ENCODE peak calls at places on chromosomes 7 and 10, in six cellular contexts. I is GM12878, L is A549, O is K562, Q is HepG2, K is endothelial cell of umbilical vein. X is an unnamed sample.

GRCh38 chr10:72321248-72322029 is 33.3 kb downstream of the DNAJB12 start:
- DNase-seq in I (no peak), L (no peak), O (no peak), Q (no peak), K (no peak), X (no peak)

GRCh38 chr7:83452256-83452655 is 196.7 kb downstream of the SEMA3E start:
- DNase-seq in I (no peak), L (no peak), O (no peak), Q (no peak), K (no peak), X (no peak)

GRCh38 chr10:17004801-17005380 is 124.7 kb downstream of the CUBN start:
- DNase-seq in I (no peak), L (no peak), O (no peak), Q (no peak), K (peak), X (no peak)

GRCh38 chr10:125661942-125662515 is 20.9 kb downstream of the TEX36 start:
- DNase-seq in I (no peak), L (no peak), O (peak), Q (no peak), K (no peak), X (no peak)

GRCh38 chr7:111232249-111233084 is 141.5 kb downstream of the LRRN3 start:
- DNase-seq in I (no peak), L (no peak), O (no peak), Q (peak), K (peak), X (peak)

GRCh38 chr7:90412458-90413184 is 9.4 kb downstream of the CLDN12 start:
- DNase-seq in I (no peak), L (no peak), O (peak), Q (peak), K (no peak), X (peak)

GRCh38 chr10:17637869-17638268 is 6.1 kb upstream of the STAM start:
- DNase-seq in I (no peak), L (no peak), O (no peak), Q (no peak), K (no peak), X (no peak)

GRCh38 chr7:159125104-159125943 is 19.3 kb downstream of the VIPR2 start:
- DNase-seq in I (no peak), L (no peak), O (no peak), Q (no peak), K (no peak), X (no peak)

GRCh38 chr7:28723336-28723735 is 234.8 kb downstream of the TRIL start:
- DNase-seq in I (no peak), L (no peak), O (no peak), Q (no peak), K (no peak), X (no peak)

GRCh38 chr7:6652446-6653011 is 15.4 kb downstream of the ZNF316 start:
- DNase-seq in I (no peak), L (no peak), O (peak), Q (no peak), K (no peak), X (no peak)

GRCh38 chr7:158727690-158728089 is 23.1 kb upstream of the NCAPG2 start:
- DNase-seq in I (no peak), L (no peak), O (no peak), Q (no peak), K (no peak), X (no peak)

GRCh38 chr7:94266278-94266677 is 128.4 kb upstream of the COL1A2 start:
- DNase-seq in I (no peak), L (no peak), O (no peak), Q (no peak), K (no peak), X (peak)

GRCh38 chr7:157080111-157080730 is 58.5 kb upstream of the UBE3C start:
- DNase-seq in I (no peak), L (no peak), O (peak), Q (no peak), K (no peak), X (no peak)

GRCh38 chr7:116354546-116355422 is 144.4 kb downstream of the TES start:
- DNase-seq in I (no peak), L (peak), O (peak), Q (peak), K (peak), X (no peak)

GRCh38 chr7:29231671-29232267 is 37.2 kb downstream of the CHN2 start:
- DNase-seq in I (no peak), L (no peak), O (no peak), Q (no peak), K (no peak), X (no peak)

GRCh38 chr10:19937989-19938388 is 121.8 kb downstream of the PLXDC2 start:
- DNase-seq in I (no peak), L (no peak), O (no peak), Q (no peak), K (no peak), X (no peak)

GRCh38 chr10:99784731-99785441 is 2.4 kb downstream of the ABCC2 start:
- DNase-seq in I (no peak), L (peak), O (peak), Q (peak), K (no peak), X (no peak)

GRCh38 chr7:665251-665650 is 61.2 kb upstream of the DNAAF5 start:
- DNase-seq in I (no peak), L (no peak), O (no peak), Q (peak), K (no peak), X (no peak)

GRCh38 chr10:389391-389790 is 254.1 kb downstream of the ZMYND11 start:
- DNase-seq in I (no peak), L (no peak), O (no peak), Q (no peak), K (no peak), X (no peak)

GRCh38 chr7:50281680-50282445 is 22.7 kb upstream of the IKZF1 start:
- DNase-seq in I (peak), L (no peak), O (no peak), Q (no peak), K (no peak), X (peak)

GRCh38 chr7:117077658-117078057 is 124.4 kb downstream of the ST7 start:
- DNase-seq in I (no peak), L (no peak), O (no peak), Q (peak), K (no peak), X (no peak)

GRCh38 chr10:16545126-16545736 is 23.6 kb upstream of the C1QL3 start:
- DNase-seq in I (no peak), L (peak), O (peak), Q (peak), K (peak), X (peak)

GRCh38 chr10:16483241-16483917 is 38.3 kb downstream of the C1QL3 start:
- DNase-seq in I (no peak), L (no peak), O (peak), Q (no peak), K (no peak), X (no peak)

GRCh38 chr10:31706921-31707571 is 221.6 kb downstream of the ARHGAP12 start:
- DNase-seq in I (no peak), L (no peak), O (no peak), Q (no peak), K (peak), X (peak)

GRCh38 chr7:157566631-157567006 is 229.8 kb downstream of the DNAJB6 start:
- DNase-seq in I (no peak), L (no peak), O (no peak), Q (no peak), K (no peak), X (no peak)

GRCh38 chr10:103241262-103242011 is 4.2 kb upstream of the RPEL1 start:
- DNase-seq in I (no peak), L (peak), O (no peak), Q (peak), K (peak), X (peak)

GRCh38 chr7:118918556-118918955 is 694.1 kb downstream of the ANKRD7 start:
- DNase-seq in I (no peak), L (no peak), O (no peak), Q (peak), K (no peak), X (peak)
- TF ChIP-seq CTCF in I (no peak), L (peak), O (peak), Q (peak), K (no peak), X (peak)

DNA sequence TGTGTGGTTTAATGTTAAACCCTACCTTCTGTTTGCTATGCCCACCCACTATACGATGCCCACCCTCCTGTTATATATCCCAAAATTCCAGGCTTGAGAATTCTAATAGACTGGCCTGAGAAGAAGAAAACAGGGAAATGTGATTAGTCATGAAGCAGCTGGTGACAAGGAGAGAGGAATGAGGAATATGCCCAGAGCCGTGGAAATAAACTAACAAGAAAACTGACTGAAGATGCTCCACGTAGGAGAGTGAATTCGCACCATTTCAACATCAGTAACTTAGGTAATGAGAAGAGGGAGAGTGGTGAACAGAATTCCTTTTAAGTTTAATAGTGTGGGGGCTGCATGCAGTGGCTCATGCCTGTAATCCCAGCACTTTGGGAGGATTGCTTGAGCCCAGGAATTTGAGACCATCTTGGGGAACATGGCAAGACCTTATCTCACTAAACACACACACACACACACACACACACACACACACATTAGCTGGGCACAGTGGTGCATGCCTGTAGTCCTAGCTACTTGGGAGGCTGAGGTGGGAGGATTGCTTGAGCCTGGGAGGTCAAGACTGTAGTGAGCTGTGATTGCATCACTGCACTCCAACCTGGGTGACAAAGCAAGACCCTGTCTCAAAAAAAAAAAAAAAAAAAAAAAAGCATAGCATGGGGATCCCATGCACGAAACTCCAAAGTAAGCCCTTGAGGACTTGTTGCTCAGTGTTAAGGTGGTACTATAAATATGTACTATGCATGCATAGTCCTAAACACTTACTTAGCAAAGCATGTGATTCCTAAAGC is 16.1 kb upstream of the SYPL1 start:
- DNase-seq in I (no peak), L (no peak), O (no peak), Q (no peak), K (no peak), X (no peak)
- TF ChIP-seq MYC in I (no peak), L (no peak), O (no peak), Q (no peak), K (no peak), X (no peak)

DNA sequence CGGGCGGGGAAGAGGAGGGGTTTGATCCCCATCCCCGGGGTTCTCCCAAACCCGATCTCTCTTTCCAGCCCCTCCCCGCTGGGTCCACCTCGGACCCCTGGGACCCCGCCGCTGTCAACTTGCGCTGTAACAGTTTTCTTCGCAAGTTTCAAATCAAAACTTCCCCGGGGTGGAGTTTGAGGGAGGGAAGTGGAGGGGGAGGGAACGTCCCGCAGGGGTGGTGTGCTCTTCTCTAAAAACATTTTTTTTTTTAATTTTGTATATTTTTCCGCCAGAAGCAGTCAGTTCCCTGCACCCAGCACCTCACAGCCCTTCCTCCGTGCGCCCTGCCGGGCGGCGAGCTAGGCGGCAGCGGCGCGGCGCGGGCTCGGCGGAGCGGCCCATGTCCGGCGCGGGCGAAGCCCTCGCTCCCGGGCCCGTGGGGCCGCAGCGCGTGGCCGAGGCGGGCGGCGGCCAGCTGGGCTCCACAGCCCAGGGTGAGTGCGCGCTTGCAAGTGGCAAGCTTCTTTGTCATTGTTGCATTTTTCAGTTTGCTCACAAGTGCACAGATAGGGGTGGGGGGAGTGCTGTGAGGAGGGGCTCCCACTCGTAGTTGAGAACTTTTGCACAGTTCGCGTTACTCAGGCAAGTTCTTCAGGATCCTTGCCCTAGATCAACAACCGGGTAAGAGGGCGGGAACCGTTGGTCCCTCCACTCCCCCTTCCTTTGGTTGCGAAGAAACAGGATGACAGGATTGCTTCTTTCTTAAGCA is 933 bp downstream of the MDFIC start:
- DNase-seq in I (no peak), L (peak), O (no peak), Q (no peak), K (peak), X (peak)
- TF ChIP-seq POLR2A in I (no peak), L (peak), O (no peak), Q (no peak), K (peak), X (no peak)

GRCh38 chr7:18590744-18591340 is 95.3 kb downstream of the HDAC9 start:
- DNase-seq in I (no peak), L (peak), O (no peak), Q (peak), K (peak), X (peak)
- TF ChIP-seq CTCF in I (peak), L (peak), O (peak), Q (peak), K (peak), X (peak)

GRCh38 chr10:11876805-11877395 is 53.7 kb downstream of the PROSER2 start:
- DNase-seq in I (no peak), L (no peak), O (no peak), Q (no peak), K (no peak), X (no peak)

GRCh38 chr10:11875183-11875498 is 52.0 kb downstream of the PROSER2 start:
- DNase-seq in I (no peak), L (peak), O (no peak), Q (no peak), K (no peak), X (no peak)

GRCh38 chr10:11874568-11875182 is 51.5 kb downstream of the PROSER2 start:
- DNase-seq in I (peak), L (no peak), O (peak), Q (peak), K (peak), X (no peak)

GRCh38 chr10:11877506-11877905 is 54.4 kb downstream of the PROSER2 start:
- DNase-seq in I (no peak), L (no peak), O (no peak), Q (no peak), K (no peak), X (no peak)

DNA sequence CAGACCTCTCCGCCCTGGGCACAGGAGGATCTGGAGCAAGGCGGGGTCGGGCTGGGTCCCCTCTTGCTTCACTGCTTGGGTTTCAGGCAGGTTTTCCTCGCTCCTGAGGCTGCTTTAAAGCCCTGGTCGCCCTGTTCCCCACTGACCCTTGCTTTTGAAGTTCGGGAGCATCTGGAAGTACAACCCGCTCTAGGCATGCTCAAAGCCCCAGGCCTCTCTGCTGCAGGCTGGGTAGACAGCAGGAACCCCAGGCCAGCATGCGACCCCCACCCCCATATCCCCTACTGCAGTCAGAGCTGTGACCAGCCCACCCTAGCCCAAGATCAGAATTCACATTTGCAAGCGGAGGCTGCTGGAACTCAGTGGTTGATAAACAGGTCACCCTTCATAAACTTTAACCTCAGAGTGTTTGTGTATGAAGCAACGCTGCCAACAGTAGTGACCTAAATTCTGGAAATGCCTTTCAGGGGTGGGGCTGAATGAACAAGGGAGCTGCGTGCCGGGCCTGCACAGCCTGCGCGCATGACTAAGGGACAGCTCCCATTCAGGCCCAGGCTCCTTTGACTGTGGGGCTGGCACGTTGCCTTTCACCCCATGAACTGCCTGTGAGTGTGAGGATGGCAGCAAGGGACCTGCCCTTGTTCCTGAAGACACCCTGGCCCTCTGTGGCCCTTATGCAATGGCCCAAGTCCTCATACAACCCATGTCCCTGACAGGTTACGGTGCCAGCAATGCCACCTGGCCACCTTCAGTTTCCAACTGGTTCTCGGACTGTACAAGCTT is 52.5 kb downstream of the PROSER2 start:
- DNase-seq in I (no peak), L (peak), O (peak), Q (peak), K (peak), X (no peak)
- TF ChIP-seq MYC in I (no peak), L (peak), O (no peak), Q (peak), K (no peak), X (no peak)

GRCh38 chr10:132585732-132586722 is 48.4 kb downstream of the INPP5A start:
- DNase-seq in I (no peak), L (no peak), O (no peak), Q (no peak), K (no peak), X (peak)
- TF ChIP-seq POLR2A in I (no peak), L (no peak), O (no peak), Q (no peak), K (no peak), X (no peak)

GRCh38 chr10:22243321-22243720 is 25.5 kb upstream of the EBLN1 start:
- DNase-seq in I (no peak), L (no peak), O (no peak), Q (no peak), K (no peak), X (no peak)

GRCh38 chr10:22245567-22245966 is 27.8 kb upstream of the EBLN1 start:
- DNase-seq in I (no peak), L (no peak), O (no peak), Q (no peak), K (peak), X (no peak)

GRCh38 chr10:22244855-22245254 is 27.0 kb upstream of the EBLN1 start:
- DNase-seq in I (no peak), L (no peak), O (no peak), Q (no peak), K (no peak), X (no peak)

GRCh38 chr10:22246680-22247391 is 29.0 kb upstream of the EBLN1 start:
- DNase-seq in I (no peak), L (peak), O (no peak), Q (peak), K (peak), X (no peak)

GRCh38 chr10:22244001-22244400 is 26.2 kb upstream of the EBLN1 start:
- DNase-seq in I (no peak), L (no peak), O (no peak), Q (no peak), K (no peak), X (peak)
- TF ChIP-seq CTCF in I (no peak), L (peak), O (peak), Q (no peak), K (peak), X (peak)

GRCh38 chr7:108839091-108839490 is 269.4 kb downstream of the DNAJB9 start:
- DNase-seq in I (no peak), L (no peak), O (no peak), Q (no peak), K (no peak), X (no peak)

GRCh38 chr7:108838143-108838542 is 268.5 kb downstream of the DNAJB9 start:
- DNase-seq in I (no peak), L (no peak), O (no peak), Q (no peak), K (no peak), X (no peak)

GRCh38 chr7:108836246-108836645 is 266.6 kb downstream of the DNAJB9 start:
- DNase-seq in I (no peak), L (no peak), O (no peak), Q (no peak), K (no peak), X (no peak)
- TF ChIP-seq MYC in I (no peak), L (no peak), O (no peak), Q (no peak), K (no peak), X (no peak)